ENCODE peak calls at places on chromosomes 12 and 14, in six cellular contexts. One of them, this sample, is unnamed.
A peak's percentile ranks its signal among the peaks of the same experiment; 100 is the strongest.

GRCh38 chr14:35366048-35366428 is 38.5 kb downstream of the NFKBIA start:
- DNase-seq in mesenchymal stem cell: peak; percentile 68
- DNase-seq in H9: no peak
- DNase-seq in IMR-90: peak; percentile 74
- DNase-seq in H1: no peak
- DNase-seq in neuronal stem cell: no peak
- DNase-seq in this sample: peak; percentile 62

GRCh38 chr12:123816896-123817537 is 54.9 kb downstream of the DNAH10 start:
- DNase-seq in H1: no peak
- DNase-seq in IMR-90: no peak
- DNase-seq in mesenchymal stem cell: no peak
- DNase-seq in neuronal stem cell: no peak
- DNase-seq in H9: no peak
- DNase-seq in this sample: no peak

GRCh38 chr12:27382126-27382795 is 49.6 kb downstream of the BMAL2 start:
- DNase-seq in neuronal stem cell: no peak
- DNase-seq in IMR-90: no peak
- DNase-seq in H9: no peak
- DNase-seq in mesenchymal stem cell: peak; percentile 4
- DNase-seq in H1: no peak
- DNase-seq in this sample: no peak

GRCh38 chr14:54374117-54374884 is 22.5 kb upstream of the CDKN3 start:
- DNase-seq in neuronal stem cell: no peak
- DNase-seq in mesenchymal stem cell: no peak
- DNase-seq in IMR-90: peak; percentile 53
- DNase-seq in H1: no peak
- DNase-seq in H9: no peak
- DNase-seq in this sample: no peak

GRCh38 chr12:60176891-60177290 is 581.1 kb downstream of the SLC16A7 start:
- DNase-seq in mesenchymal stem cell: no peak
- DNase-seq in H9: no peak
- DNase-seq in neuronal stem cell: no peak
- DNase-seq in IMR-90: no peak
- DNase-seq in H1: no peak
- DNase-seq in this sample: no peak

GRCh38 chr14:69844171-69844570 is 35.0 kb upstream of the SMOC1 start:
- DNase-seq in H9: no peak
- DNase-seq in H1: no peak
- DNase-seq in mesenchymal stem cell: no peak
- DNase-seq in IMR-90: no peak
- DNase-seq in neuronal stem cell: no peak
- DNase-seq in this sample: no peak

GRCh38 chr14:67520482-67520881 is 12.6 kb upstream of the PLEKHH1 start:
- DNase-seq in IMR-90: no peak
- DNase-seq in neuronal stem cell: no peak
- DNase-seq in mesenchymal stem cell: no peak
- DNase-seq in H1: no peak
- DNase-seq in H9: no peak
- DNase-seq in this sample: no peak

GRCh38 chr12:51683763-51684357 is 92.8 kb downstream of the SCN8A start:
- DNase-seq in mesenchymal stem cell: peak; percentile 6
- DNase-seq in H1: no peak
- DNase-seq in H9: no peak
- DNase-seq in neuronal stem cell: no peak
- DNase-seq in IMR-90: peak; percentile 65
- DNase-seq in this sample: no peak

GRCh38 chr12:19154696-19155095 is 25.2 kb downstream of the PLEKHA5 start:
- DNase-seq in H9: no peak
- DNase-seq in IMR-90: no peak
- DNase-seq in H1: no peak
- DNase-seq in neuronal stem cell: no peak
- DNase-seq in mesenchymal stem cell: peak; percentile 49
- DNase-seq in this sample: no peak

GRCh38 chr12:93302331-93303229 is 75.1 kb upstream of the NUDT4 start:
- DNase-seq in neuronal stem cell: no peak
- DNase-seq in IMR-90: peak; percentile 97
- DNase-seq in mesenchymal stem cell: peak; percentile 35
- DNase-seq in H1: no peak
- DNase-seq in H9: no peak
- DNase-seq in this sample: no peak

GRCh38 chr14:85415015-85415712 is 114.8 kb upstream of the FLRT2 start:
- DNase-seq in H9: peak; percentile 58
- DNase-seq in neuronal stem cell: no peak
- DNase-seq in mesenchymal stem cell: peak; percentile 85
- DNase-seq in H1: peak; percentile 17
- DNase-seq in IMR-90: peak; percentile 93
- DNase-seq in this sample: no peak

GRCh38 chr12:6096527-6096926 is 27.9 kb downstream of the VWF start:
- DNase-seq in H1: no peak
- DNase-seq in IMR-90: no peak
- DNase-seq in H9: no peak
- DNase-seq in mesenchymal stem cell: no peak
- DNase-seq in neuronal stem cell: no peak
- DNase-seq in this sample: peak; percentile 91

GRCh38 chr14:54488646-54489317 is at the start of gene GMFB:
- DNase-seq in H9: peak; percentile 90
- DNase-seq in IMR-90: peak; percentile 91
- DNase-seq in H1: peak; percentile 60
- DNase-seq in neuronal stem cell: peak; percentile 84
- DNase-seq in mesenchymal stem cell: peak; percentile 93
- DNase-seq in this sample: peak; percentile 95

GRCh38 chr14:59055439-59056045 is 132.9 kb upstream of the DAAM1 start:
- DNase-seq in mesenchymal stem cell: peak; percentile 64
- DNase-seq in H9: no peak
- DNase-seq in neuronal stem cell: peak; percentile 33
- DNase-seq in IMR-90: peak; percentile 72
- DNase-seq in H1: no peak
- DNase-seq in this sample: peak; percentile 75

GRCh38 chr12:62328296-62328921 is 68.2 kb downstream of the USP15 start:
- DNase-seq in H9: no peak
- DNase-seq in H1: no peak
- DNase-seq in neuronal stem cell: no peak
- DNase-seq in mesenchymal stem cell: no peak
- DNase-seq in IMR-90: no peak
- DNase-seq in this sample: no peak

GRCh38 chr12:71872401-71872800 is 32.8 kb downstream of the TBC1D15 start:
- DNase-seq in IMR-90: no peak
- DNase-seq in H9: no peak
- DNase-seq in H1: no peak
- DNase-seq in neuronal stem cell: no peak
- DNase-seq in mesenchymal stem cell: no peak
- DNase-seq in this sample: no peak

DNA sequence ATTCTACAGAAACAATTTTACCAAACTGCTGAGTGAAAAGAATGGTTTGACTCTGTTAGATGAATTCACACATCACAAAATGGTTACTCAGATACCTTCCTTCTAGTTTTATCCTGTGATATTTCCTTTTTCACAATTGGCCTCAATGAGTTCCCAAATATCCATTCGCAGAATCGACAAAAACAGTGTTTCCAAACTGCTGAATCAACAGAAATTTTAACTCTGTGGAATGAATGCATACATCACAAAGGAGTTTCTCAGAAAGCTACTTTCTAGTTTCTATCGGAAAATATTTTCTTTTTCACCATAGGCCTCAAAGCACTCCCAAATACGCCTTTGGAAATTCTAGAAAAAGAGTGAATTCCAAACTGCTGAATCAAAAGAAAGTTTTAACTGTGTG is 525.0 kb downstream of the ALG10 start:
- DNase-seq in IMR-90: no peak
- DNase-seq in H9: no peak
- DNase-seq in mesenchymal stem cell: no peak
- DNase-seq in neuronal stem cell: no peak
- DNase-seq in H1: no peak
- DNase-seq in this sample: no peak
- H3K9me3 ChIP-seq in IMR-90: peaks cover 7% of the 10 kb centered on the region
- H3K9me3 ChIP-seq in H9: peaks cover 89% of the 10 kb centered on the region
- H3K9me3 ChIP-seq in mesenchymal stem cell: peaks cover 87% of the 10 kb centered on the region
- H3K9me3 ChIP-seq in neuronal stem cell: peaks cover 3% of the 10 kb centered on the region
- H3K9me3 ChIP-seq in H1: peaks cover 74% of the 10 kb centered on the region
- H3K9me3 ChIP-seq in this sample: no peaks in the 10 kb centered on the region

DNA sequence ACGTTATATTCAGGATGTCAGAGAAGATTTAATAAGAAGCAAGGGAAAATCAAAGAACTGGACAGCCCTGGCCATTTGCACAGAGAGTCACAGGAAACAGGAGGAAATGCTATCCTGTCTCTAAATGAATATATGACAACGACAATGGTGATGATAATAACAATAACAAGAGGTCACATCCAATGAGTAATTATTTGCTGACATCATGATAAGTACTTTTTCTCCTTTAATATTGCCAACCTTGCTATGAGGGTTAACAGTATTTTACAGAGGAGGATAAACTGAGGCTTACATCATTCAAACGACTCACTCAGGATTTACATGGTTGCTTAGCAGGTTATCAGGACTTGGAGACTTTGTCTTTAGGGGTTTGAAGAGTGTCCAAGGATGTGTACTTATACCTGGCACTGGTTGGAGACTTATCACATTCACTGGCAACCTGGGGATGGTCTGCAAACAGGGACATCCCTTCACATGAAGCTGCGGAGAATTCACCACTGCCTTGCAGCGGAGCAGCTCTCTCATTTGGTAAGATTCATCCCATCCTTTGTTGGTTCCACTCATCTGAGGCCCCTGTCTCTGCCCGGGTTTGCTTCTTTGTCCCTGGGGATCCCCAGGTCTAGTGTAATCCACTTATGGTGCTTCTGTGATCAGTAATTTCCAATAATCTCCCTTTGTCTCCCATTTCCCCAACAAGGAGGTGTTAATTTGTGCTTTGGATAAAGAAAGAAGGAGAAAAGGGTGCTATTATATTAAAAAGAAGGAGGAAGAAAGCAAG is 637.8 kb downstream of the BCL11B start:
- DNase-seq in mesenchymal stem cell: no peak
- DNase-seq in H9: no peak
- DNase-seq in IMR-90: no peak
- DNase-seq in neuronal stem cell: no peak
- DNase-seq in H1: no peak
- DNase-seq in this sample: no peak
- H3K4ac ChIP-seq in mesenchymal stem cell: no peak overlapping the region
- H3K4ac ChIP-seq in H9: no peak overlapping the region
- H3K4ac ChIP-seq in IMR-90: no peak overlapping the region
- H3K4ac ChIP-seq in neuronal stem cell: no peak overlapping the region
- H3K4ac ChIP-seq in H1: no peak overlapping the region
- H3K4ac ChIP-seq in this sample: no peak overlapping the region

GRCh38 chr14:98915625-98916024 is 356.4 kb downstream of the BCL11B start:
- DNase-seq in mesenchymal stem cell: no peak
- DNase-seq in H9: no peak
- DNase-seq in IMR-90: no peak
- DNase-seq in H1: no peak
- DNase-seq in neuronal stem cell: no peak
- DNase-seq in this sample: no peak
- H3K14ac ChIP-seq in mesenchymal stem cell: no peak overlapping the region
- H3K14ac ChIP-seq in H9: no peak overlapping the region
- H3K14ac ChIP-seq in IMR-90: no peak overlapping the region
- H3K14ac ChIP-seq in H1: no peak overlapping the region
- H3K14ac ChIP-seq in neuronal stem cell: no peak overlapping the region
- H3K14ac ChIP-seq in this sample: no peak overlapping the region

DNA sequence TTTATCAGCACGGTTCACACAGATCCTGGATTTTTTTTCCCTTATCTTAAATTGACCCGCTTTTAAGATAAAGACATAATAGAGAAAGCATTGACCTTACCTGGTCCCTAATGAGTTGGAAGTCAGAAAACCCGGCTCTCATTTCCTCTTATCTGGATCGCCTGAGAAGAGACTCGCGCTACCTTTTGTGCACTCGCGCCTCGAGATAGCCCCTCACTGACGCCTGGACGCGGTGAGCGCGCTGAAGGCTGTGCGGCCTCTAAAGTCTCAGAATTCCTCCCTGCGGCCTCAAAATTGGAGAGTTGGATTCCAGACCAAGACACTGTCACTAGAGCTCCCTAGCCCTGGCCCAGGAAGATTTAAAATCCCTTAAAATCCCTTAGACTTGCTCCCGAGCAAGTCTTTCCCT is 7.0 kb downstream of the NKX2-1 start:
- DNase-seq in IMR-90: no peak
- DNase-seq in mesenchymal stem cell: no peak
- DNase-seq in H9: no peak
- DNase-seq in neuronal stem cell: no peak
- DNase-seq in H1: no peak
- DNase-seq in this sample: no peak
- H3K9me3 ChIP-seq in IMR-90: peaks cover 5% of the 10 kb centered on the region
- H3K9me3 ChIP-seq in mesenchymal stem cell: peaks cover 16% of the 10 kb centered on the region
- H3K9me3 ChIP-seq in H9: no peaks in the 10 kb centered on the region
- H3K9me3 ChIP-seq in neuronal stem cell: no peaks in the 10 kb centered on the region
- H3K9me3 ChIP-seq in H1: no peaks in the 10 kb centered on the region
- H3K9me3 ChIP-seq in this sample: peaks cover 9% of the 10 kb centered on the region

GRCh38 chr14:45252356-45253069 is 489 bp downstream of the MIS18BP1 start:
- DNase-seq in H9: no peak
- DNase-seq in mesenchymal stem cell: peak; percentile 42
- DNase-seq in H1: no peak
- DNase-seq in neuronal stem cell: no peak
- DNase-seq in IMR-90: peak; percentile 5
- DNase-seq in this sample: peak; percentile 3
- H3K4ac ChIP-seq in H9: no peak overlapping the region
- H3K4ac ChIP-seq in mesenchymal stem cell: no peak overlapping the region
- H3K4ac ChIP-seq in H1: peak overlapping the region; percentile 35
- H3K4ac ChIP-seq in neuronal stem cell: no peak overlapping the region
- H3K4ac ChIP-seq in IMR-90: peak overlapping the region; percentile 38
- H3K4ac ChIP-seq in this sample: peak overlapping the region; percentile 60

DNA sequence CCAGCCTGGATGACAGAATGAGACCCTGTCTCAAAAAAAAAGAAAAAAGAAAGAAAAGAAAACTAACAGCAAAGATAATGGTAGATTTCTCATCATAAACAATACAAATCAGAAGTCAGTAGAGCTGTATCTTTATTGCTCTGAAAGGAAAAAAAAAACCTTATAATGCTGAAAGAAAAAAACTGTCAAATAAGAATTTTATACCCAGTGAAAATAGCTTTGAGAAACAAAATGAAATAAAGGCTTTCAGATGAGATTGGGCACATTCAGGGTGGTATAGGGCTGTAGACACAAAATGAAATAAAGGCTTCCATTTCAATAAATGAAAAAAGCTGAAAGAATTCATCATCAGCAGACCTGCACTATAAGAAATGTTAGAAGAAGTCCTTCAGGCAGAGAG is 105.0 kb upstream of the FOXN3 start:
- DNase-seq in H9: no peak
- DNase-seq in IMR-90: no peak
- DNase-seq in H1: no peak
- DNase-seq in mesenchymal stem cell: no peak
- DNase-seq in neuronal stem cell: no peak
- DNase-seq in this sample: no peak
- H3K14ac ChIP-seq in H9: no peak overlapping the region
- H3K14ac ChIP-seq in IMR-90: no peak overlapping the region
- H3K14ac ChIP-seq in H1: no peak overlapping the region
- H3K14ac ChIP-seq in mesenchymal stem cell: no peak overlapping the region
- H3K14ac ChIP-seq in neuronal stem cell: no peak overlapping the region
- H3K14ac ChIP-seq in this sample: no peak overlapping the region

DNA sequence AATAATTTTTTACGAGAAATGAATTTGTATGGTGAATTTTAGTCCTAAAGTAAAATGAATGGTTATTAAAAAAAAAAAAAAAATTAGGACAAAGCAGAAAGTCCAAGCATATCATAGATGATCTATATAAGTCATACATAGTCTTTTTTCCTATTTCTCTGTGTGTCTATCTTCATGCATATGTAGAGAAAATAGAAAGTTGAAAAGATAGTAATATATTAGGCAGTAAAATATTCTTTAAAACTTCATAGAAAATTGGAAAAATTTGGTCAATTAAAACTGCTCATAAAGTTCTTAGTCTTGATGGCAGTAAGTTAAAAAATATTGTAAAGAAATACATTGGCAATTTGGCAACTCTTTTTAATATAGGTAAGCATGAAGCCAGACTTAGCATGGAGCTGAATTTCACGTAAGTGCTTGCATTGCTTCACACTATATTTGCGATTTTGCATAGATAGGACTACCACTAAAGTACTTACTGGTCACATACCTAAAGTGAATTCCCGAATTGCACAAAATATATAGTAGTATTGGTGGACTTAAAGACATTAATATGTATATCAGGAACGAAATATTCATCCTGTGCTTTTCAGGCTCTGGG is 303.8 kb downstream of the IPO8 start:
- DNase-seq in H1: no peak
- DNase-seq in neuronal stem cell: no peak
- DNase-seq in H9: no peak
- DNase-seq in mesenchymal stem cell: no peak
- DNase-seq in IMR-90: no peak
- DNase-seq in this sample: no peak
- H3K9me3 ChIP-seq in H1: peaks cover 45% of the 10 kb centered on the region
- H3K9me3 ChIP-seq in neuronal stem cell: peaks cover 13% of the 10 kb centered on the region
- H3K9me3 ChIP-seq in H9: peaks cover 48% of the 10 kb centered on the region
- H3K9me3 ChIP-seq in mesenchymal stem cell: peaks cover 53% of the 10 kb centered on the region
- H3K9me3 ChIP-seq in IMR-90: peaks cover 4% of the 10 kb centered on the region
- H3K9me3 ChIP-seq in this sample: peaks cover 5% of the 10 kb centered on the region